ENCODE peak calls at places on chromosomes 13 and 19, in eight cellular contexts. D, F, N, M, H, P, U and J are unnamed samples.
A peak's percentile ranks its signal among the peaks of the same experiment; 100 is the strongest.

GRCh38 chr13:93915269-93915809 is 564.1 kb downstream of the DCT start:
- DNase-seq in P (no peak), H (no peak), N (no peak), U (no peak), F (no peak), D (no peak), M (peak; percentile 38), J (no peak)

GRCh38 chr19:53947624-53948023 is 15.1 kb upstream of the CACNG8 start:
- DNase-seq in F (no peak), M (no peak), D (no peak), H (peak; percentile 30), P (no peak), N (no peak), U (peak; percentile 16), J (no peak)

GRCh38 chr19:55586976-55587668 is 6.5 kb upstream of the ZNF579 start:
- DNase-seq in F (peak; percentile 90), D (peak; percentile 86), P (peak; percentile 94), H (peak; percentile 95), N (peak; percentile 97), U (peak; percentile 94), M (peak; percentile 95), J (peak; percentile 90)

GRCh38 chr19:54724142-54724541 is at the start of gene KIR3DL3:
- DNase-seq in F (no peak), M (no peak), U (no peak), P (no peak), D (no peak), N (no peak), H (no peak), J (no peak)

GRCh38 chr19:5314012-5314906 is 26.4 kb downstream of the PTPRS start:
- DNase-seq in F (no peak), N (no peak), U (peak; percentile 57), M (peak; percentile 26), H (no peak), P (no peak), D (no peak), J (no peak)

GRCh38 chr19:42352216-42352892 is 26.9 kb downstream of the MEGF8 start:
- DNase-seq in H (no peak), U (no peak), N (no peak), D (no peak), M (peak; percentile 20), F (peak; percentile 40), P (no peak), J (no peak)

GRCh38 chr13:109333893-109334651 is 452.3 kb downstream of the IRS2 start:
- DNase-seq in F (no peak), U (no peak), N (no peak), D (no peak), P (no peak), M (no peak), H (no peak), J (no peak)

GRCh38 chr13:79901336-79901735 is 420.4 kb downstream of the NDFIP2 start:
- DNase-seq in U (peak; percentile 46), D (no peak), M (peak; percentile 58), P (no peak), F (no peak), N (no peak), H (no peak), J (no peak)

GRCh38 chr19:46746281-46746965 is at the start of gene STRN4:
- DNase-seq in P (no peak), M (no peak), U (no peak), F (no peak), D (no peak), H (peak; percentile 56), N (no peak), J (no peak)

GRCh38 chr13:41456768-41457588 is at the start of gene RGCC:
- DNase-seq in P (peak; percentile 46), F (no peak), N (peak; percentile 94), U (peak; percentile 48), M (peak; percentile 42), H (peak; percentile 62), D (peak; percentile 80), J (peak; percentile 97)

GRCh38 chr19:1291761-1292418 is 6.2 kb downstream of the EFNA2 start:
- DNase-seq in M (no peak), D (no peak), P (no peak), H (no peak), F (no peak), N (no peak), U (no peak), J (no peak)

GRCh38 chr13:63117710-63118109 is 1702.1 kb upstream of the PCDH20 start:
- DNase-seq in M (no peak), P (no peak), U (no peak), D (no peak), N (no peak), H (no peak), F (no peak), J (no peak)

GRCh38 chr19:44653977-44654784 is 10.5 kb downstream of the PVR start:
- DNase-seq in H (peak; percentile 66), U (peak; percentile 83), D (peak; percentile 69), N (peak; percentile 93), F (peak; percentile 65), M (peak; percentile 63), P (peak; percentile 43), J (peak; percentile 73)

GRCh38 chr13:113034451-113035208 is 65.6 kb downstream of the MCF2L start:
- DNase-seq in F (no peak), M (peak; percentile 70), N (no peak), H (peak; percentile 62), U (peak; percentile 71), D (peak; percentile 47), P (no peak), J (no peak)

GRCh38 chr19:31347828-31348314 is 1.4 kb downstream of the TSHZ3 start:
- DNase-seq in N (no peak), P (peak; percentile 64), M (peak; percentile 29), H (no peak), U (no peak), D (no peak), F (no peak), J (no peak)

GRCh38 chr19:13843104-13843921 is 33.6 kb upstream of the NANOS3 start:
- DNase-seq in P (peak; percentile 75), M (no peak), N (no peak), U (peak; percentile 97), H (peak; percentile 43), D (peak; percentile 77), F (no peak), J (no peak)

GRCh38 chr19:35211545-35212230 is 16.9 kb downstream of the FAM187B start:
- DNase-seq in U (no peak), N (no peak), H (no peak), D (peak; percentile 62), P (peak; percentile 48), F (no peak), M (no peak), J (peak; percentile 84)

GRCh38 chr19:49884109-49884508 is 6.6 kb downstream of the TBC1D17 start:
- DNase-seq in H (no peak), P (no peak), N (no peak), U (no peak), D (no peak), F (no peak), M (no peak), J (no peak)